ENCODE peak calls at places on chromosome 21, in four cellular contexts. E, S, F and Z are unnamed samples. For H3K4me1, the result is how much of the 10 kb centered on the place peaks cover.

GRCh38 chr21:44881586-44881939 is 8.1 kb upstream of the PTTG1IP start:
- DNase-seq in E (peak), S (no peak), F (no peak), Z (no peak)

GRCh38 chr21:42218836-42219605 is at the start of gene ABCG1:
- DNase-seq in E (no peak), S (peak), F (no peak), Z (peak)

GRCh38 chr21:46048926-46049889 is 48.7 kb upstream of the COL6A2 start:
- DNase-seq in E (peak), S (no peak), F (peak), Z (peak)

GRCh38 chr21:16773206-16773605 is 739.6 kb upstream of the CXADR start:
- DNase-seq in E (no peak), S (no peak), F (no peak), Z (no peak)

GRCh38 chr21:45283611-45284455 is 3.9 kb downstream of the POFUT2 start:
- DNase-seq in E (no peak), S (peak), F (peak), Z (peak)

GRCh38 chr21:31180256-31181088 is 142.2 kb upstream of the KRTAP19-8 start:
- DNase-seq in E (no peak), S (no peak), F (no peak), Z (no peak)

GRCh38 chr21:45640001-45640887 is 3.3 kb upstream of the PCBP3 start:
- DNase-seq in E (no peak), S (peak), F (no peak), Z (no peak)

GRCh38 chr21:32562426-32562825 is 22.9 kb downstream of the TCP10L start:
- DNase-seq in E (no peak), S (no peak), F (no peak), Z (no peak)

GRCh38 chr21:25756190-25756932 is 21.6 kb downstream of the GABPA start:
- DNase-seq in E (no peak), S (no peak), F (no peak), Z (no peak)

GRCh38 chr21:27570306-27570868 is 603.5 kb upstream of the ADAMTS5 start:
- DNase-seq in E (peak), S (no peak), F (peak), Z (peak)

GRCh38 chr21:42725416-42725930 is 72.1 kb downstream of the PDE9A start:
- DNase-seq in E (no peak), S (no peak), F (no peak), Z (no peak)

GRCh38 chr21:25362375-25363267 is 244.7 kb downstream of the MRPL39 start:
- DNase-seq in E (no peak), S (no peak), F (no peak), Z (no peak)

GRCh38 chr21:16071082-16071481 is 341.3 kb downstream of the USP25 start:
- DNase-seq in E (no peak), S (no peak), F (no peak), Z (no peak)

GRCh38 chr21:27047331-27048314 is 80.7 kb upstream of the ADAMTS5 start:
- DNase-seq in E (no peak), S (no peak), F (no peak), Z (no peak)

GRCh38 chr21:17789085-17789484 is 30.1 kb downstream of the C21orf91 start:
- DNase-seq in E (no peak), S (no peak), F (no peak), Z (no peak)
- H3K4me3 ChIP-seq in E (no peak), S (no peak), F (no peak), Z (no peak)

GRCh38 chr21:38796426-38796825 is 9.3 kb upstream of the ETS2 start:
- DNase-seq in E (no peak), S (no peak), F (peak), Z (no peak)

GRCh38 chr21:38798081-38798480 is 7.6 kb upstream of the ETS2 start:
- DNase-seq in E (no peak), S (no peak), F (no peak), Z (no peak)

GRCh38 chr21:38795475-38795874 is 10.3 kb upstream of the ETS2 start:
- DNase-seq in E (no peak), S (no peak), F (no peak), Z (no peak)

GRCh38 chr21:38798481-38798882 is 7.2 kb upstream of the ETS2 start:
- DNase-seq in E (no peak), S (peak), F (peak), Z (peak)

GRCh38 chr21:38797470-38797869 is 8.3 kb upstream of the ETS2 start:
- DNase-seq in E (no peak), S (peak), F (peak), Z (no peak)
- H3K4me1 ChIP-seq in E (under half), S (under half), F (under half), Z (half or more)

DNA sequence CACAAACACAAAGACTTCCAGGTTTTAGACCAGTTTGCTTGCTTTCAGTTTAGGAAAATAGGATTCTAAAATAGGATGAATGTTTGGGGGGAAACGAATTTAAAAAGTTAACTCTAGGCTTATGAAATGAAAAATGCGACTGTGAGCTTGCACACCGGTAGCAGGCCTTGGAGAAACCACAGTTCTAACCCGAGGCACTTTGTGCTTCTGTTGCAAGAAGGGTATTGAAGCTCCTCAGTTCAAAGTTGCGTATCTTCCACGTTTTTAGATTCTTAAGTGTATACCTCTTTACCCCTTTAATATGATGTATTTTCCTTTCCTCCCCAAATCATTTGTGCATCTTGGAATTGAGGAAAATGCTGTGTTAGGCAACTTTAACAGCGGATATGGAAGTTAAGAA is 2.4 kb downstream of the MRPS6 start:
- DNase-seq in E (no peak), S (no peak), F (no peak), Z (no peak)
- H3K4me3 ChIP-seq in E (peak), S (no peak), F (no peak), Z (no peak)

GRCh38 chr21:19913995-19914394 is 1084.2 kb upstream of the NCAM2 start:
- DNase-seq in E (no peak), S (no peak), F (no peak), Z (no peak)

GRCh38 chr21:19908386-19908785 is 1089.8 kb upstream of the NCAM2 start:
- DNase-seq in E (no peak), S (no peak), F (no peak), Z (no peak)
- H3K4me1 ChIP-seq in E (under half), S (under half), F (under half), Z (under half)